ENCODE peak calls at places on chromosomes 7 and 10, in four cellular contexts. K is uterus, P is fibroblast of the aortic adventitia, I is cardiac fibroblast. X is an unnamed sample.

GRCh38 chr10:79347894-79348639 is 798 bp downstream of the PPIF start:
- DNase-seq in P (peak), K (peak), I (peak), X (peak)

GRCh38 chr10:132861116-132861691 is 75.3 kb upstream of the NKX6-2 start:
- DNase-seq in I (no peak), P (no peak), K (peak), X (no peak)

GRCh38 chr7:28678421-28678965 is 266.2 kb downstream of the CREB5 start:
- DNase-seq in K (no peak), P (peak), I (peak), X (no peak)

GRCh38 chr7:151076863-151077704 is 3.5 kb downstream of the FASTK start:
- DNase-seq in P (no peak), I (peak), K (no peak), X (no peak)

GRCh38 chr7:45064047-45064725 is 24.6 kb downstream of the NACAD start:
- DNase-seq in I (no peak), K (no peak), P (no peak), X (no peak)

GRCh38 chr10:69891057-69891617 is 89.4 kb downstream of the COL13A1 start:
- DNase-seq in P (no peak), I (no peak), K (no peak), X (no peak)

GRCh38 chr7:151851160-151851751 is 25.7 kb downstream of the PRKAG2 start:
- DNase-seq in P (peak), K (no peak), I (no peak), X (no peak)

GRCh38 chr10:6027929-6028328 is 34.2 kb downstream of the IL2RA start:
- DNase-seq in K (no peak), I (no peak), P (no peak), X (no peak)

GRCh38 chr10:3720228-3721019 is 64.6 kb downstream of the KLF6 start:
- DNase-seq in I (peak), P (peak), K (peak), X (no peak)

GRCh38 chr10:20949967-20950366 is 52.9 kb upstream of the NEBL start:
- DNase-seq in K (no peak), P (no peak), I (no peak), X (no peak)

GRCh38 chr7:101900103-101900502 is 82.7 kb downstream of the CUX1 start:
- DNase-seq in I (no peak), P (no peak), K (no peak), X (no peak)

GRCh38 chr7:30707391-30708351 is 25.4 kb upstream of the CRHR2 start:
- DNase-seq in P (peak), I (peak), K (peak), X (no peak)

GRCh38 chr7:22732556-22733126 is 5.6 kb downstream of the IL6 start:
- DNase-seq in K (no peak), P (peak), I (peak), X (no peak)

GRCh38 chr10:101226506-101226887 is 2.8 kb downstream of the LBX1 start:
- DNase-seq in P (no peak), I (no peak), K (no peak), X (no peak)

GRCh38 chr7:26512737-26513136 is 221.1 kb downstream of the SNX10 start:
- DNase-seq in K (no peak), P (no peak), I (no peak), X (no peak)

GRCh38 chr10:12237265-12238220 is 41.6 kb downstream of the CDC123 start:
- DNase-seq in P (no peak), I (no peak), K (no peak), X (no peak)

GRCh38 chr7:144720139-144720538 is 115.7 kb downstream of the TPK1 start:
- DNase-seq in P (no peak), I (peak), K (no peak), X (no peak)

GRCh38 chr7:155759740-155760430 is 52.4 kb downstream of the SHH start:
- DNase-seq in K (no peak), P (no peak), I (no peak), X (no peak)

GRCh38 chr10:17685227-17685840 is 41.4 kb downstream of the STAM start:
- DNase-seq in I (no peak), P (peak), K (no peak), X (no peak)

GRCh38 chr7:103573479-103574058 is 127.6 kb upstream of the SLC26A5 start:
- DNase-seq in P (peak), K (no peak), I (peak), X (no peak)

GRCh38 chr7:88314092-88314491 is 7.4 kb upstream of the STEAP4 start:
- DNase-seq in I (peak), P (no peak), K (no peak), X (no peak)

GRCh38 chr10:11533328-11533781 is 78.1 kb downstream of the USP6NL start:
- DNase-seq in K (no peak), I (peak), P (peak), X (no peak)

GRCh38 chr10:31036209-31036608 is 4.5 kb upstream of the ZNF438 start:
- DNase-seq in P (no peak), K (no peak), I (no peak), X (no peak)

GRCh38 chr7:144670251-144670650 is 165.6 kb downstream of the TPK1 start:
- DNase-seq in I (peak), K (no peak), P (peak), X (no peak)

GRCh38 chr10:131855763-131856401 is 44.9 kb upstream of the PPP2R2D start:
- DNase-seq in K (no peak), I (no peak), P (no peak), X (no peak)

GRCh38 chr10:43287056-43288007 is 20.5 kb upstream of the RASGEF1A start:
- DNase-seq in K (no peak), P (no peak), I (no peak), X (no peak)

GRCh38 chr7:53350241-53350640 is 314.8 kb downstream of the POM121L12 start:
- DNase-seq in I (no peak), K (no peak), P (no peak), X (no peak)
- TF ChIP-seq CTCF in I (peak), K (no peak), P (no peak), X (no peak)

GRCh38 chr10:51031995-51032394 is 42.3 kb upstream of the PRKG1 start:
- DNase-seq in I (no peak), K (no peak), P (no peak), X (no peak)
- TF ChIP-seq CTCF in I (no peak), K (no peak), P (no peak), X (no peak)

GRCh38 chr10:97633921-97634320 is 621 bp upstream of the MORN4 start:
- DNase-seq in P (no peak), I (peak), K (no peak), X (no peak)
- TF ChIP-seq CTCF in P (peak), I (peak), K (no peak), X (no peak)

GRCh38 chr10:90862908-90863514 is 5.2 kb upstream of the HTR7 start:
- DNase-seq in P (peak), K (no peak), I (peak), X (no peak)
- TF ChIP-seq CTCF in P (peak), K (peak), I (peak), X (peak)

GRCh38 chr7:32204361-32205018 is 134.3 kb upstream of the PDE1C start:
- DNase-seq in I (peak), K (peak), P (peak), X (no peak)

GRCh38 chr7:32206488-32206887 is 136.3 kb upstream of the PDE1C start:
- DNase-seq in P (no peak), K (no peak), I (no peak), X (no peak)

GRCh38 chr7:32212321-32212720 is 142.1 kb upstream of the PDE1C start:
- DNase-seq in I (no peak), K (no peak), P (no peak), X (no peak)

GRCh38 chr7:32206987-32207386 is 136.8 kb upstream of the PDE1C start:
- DNase-seq in K (no peak), I (peak), P (peak), X (no peak)
- TF ChIP-seq CTCF in K (no peak), I (peak), P (peak), X (no peak)

DNA sequence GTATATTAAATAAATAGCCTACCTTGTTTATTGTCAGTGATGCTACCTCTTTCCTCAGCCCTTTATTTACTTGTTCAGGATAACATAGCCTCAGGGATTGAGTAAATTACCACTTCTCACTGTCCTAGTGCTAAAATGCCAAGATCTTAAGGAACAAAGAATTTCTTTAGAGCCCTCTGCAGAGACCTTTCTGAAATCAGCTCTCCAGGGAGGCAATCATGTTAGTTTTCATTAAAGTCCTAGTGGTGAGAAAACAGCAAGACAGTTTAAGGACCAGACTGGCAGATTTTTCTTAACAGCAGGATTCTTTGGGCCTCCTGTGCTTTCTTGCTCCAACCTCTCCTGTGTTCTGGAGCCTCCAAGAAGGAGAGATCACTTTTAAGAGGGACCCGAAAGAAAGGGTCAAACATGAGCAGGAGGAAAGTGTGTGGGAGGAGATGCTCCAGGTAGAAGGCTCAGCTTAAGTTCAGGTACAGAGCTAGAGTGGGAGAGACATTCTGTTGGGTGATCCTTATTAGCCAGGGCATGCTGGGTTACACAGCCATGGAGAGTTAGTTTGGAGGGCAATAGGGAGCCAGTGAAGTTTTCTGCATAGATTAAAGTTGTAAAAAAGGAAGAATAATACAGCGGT is 1.2 kb upstream of the PLCE1 start:
- DNase-seq in K (no peak), P (no peak), I (peak), X (no peak)
- TF ChIP-seq CTCF in K (peak), P (peak), I (peak), X (no peak)

X was measured in natural killer cell.